ENCODE peak calls at places on chromosomes 13 and 19, in eight cellular contexts. L is body of pancreas; Z is foreskin keratinocyte; M is activated T-cell treated with anti-CD3 and anti-CD28 coated beads, Interleukin-2, amount 50 U/mL, for 48 hours; J is GM13976; X is HS-5; F is activated naive CD4-positive, alpha-beta T cell treated with anti-CD3 and anti-CD28 coated beads, Interleukin-2, amount 50 U/mL, for 72 hours; R is pancreas. Y is an unnamed sample.
A peak's percentile ranks its signal among the peaks of the same experiment; 100 is the strongest.

GRCh38 chr13:23558675-23559536 is 11.3 kb upstream of the TNFRSF19 start:
- DNase-seq in J (no peak), Z (peak; percentile 87), F (no peak), R (no peak), L (no peak), X (no peak), M (peak; percentile 31), Y (peak; percentile 95)

GRCh38 chr19:4717191-4717965 is 6.3 kb downstream of the DPP9 start:
- DNase-seq in R (no peak), J (no peak), M (no peak), Z (peak; percentile 82), X (peak; percentile 94), L (no peak), F (no peak), Y (peak; percentile 98)

GRCh38 chr19:7980168-7980567 is 25.3 kb downstream of the ELAVL1 start:
- DNase-seq in M (no peak), F (no peak), R (no peak), L (no peak), X (no peak), Z (no peak), J (no peak), Y (no peak)

GRCh38 chr13:33642374-33643065 is 175.4 kb upstream of the RFC3 start:
- DNase-seq in L (peak; percentile 29), J (no peak), F (no peak), X (no peak), Z (peak; percentile 92), R (no peak), M (no peak), Y (peak; percentile 91)

GRCh38 chr19:35959040-35959967 is 23.1 kb downstream of the LRFN3 start:
- DNase-seq in J (peak; percentile 80), Z (no peak), F (peak; percentile 62), X (no peak), M (peak; percentile 73), L (no peak), R (no peak), Y (no peak)

GRCh38 chr19:19192910-19193423 is 909 bp downstream of the RFXANK start:
- DNase-seq in F (no peak), Z (peak; percentile 18), J (peak; percentile 64), X (no peak), L (no peak), R (no peak), M (no peak), Y (no peak)

GRCh38 chr19:35521124-35521743 is 6.9 kb downstream of the SBSN start:
- DNase-seq in R (no peak), M (no peak), X (no peak), J (no peak), L (no peak), Z (no peak), F (no peak), Y (no peak)

GRCh38 chr13:21219044-21219381 is 42.6 kb downstream of the MRPL57 start:
- DNase-seq in Z (no peak), L (no peak), F (no peak), R (no peak), X (no peak), J (no peak), M (no peak), Y (no peak)

GRCh38 chr13:21670006-21670882 is 629 bp upstream of the FGF9 start:
- DNase-seq in Z (peak; percentile 80), J (peak; percentile 81), X (no peak), F (peak; percentile 48), M (peak; percentile 76), R (peak; percentile 46), L (peak; percentile 45), Y (no peak)

GRCh38 chr13:44364601-44365000 is 9.0 kb upstream of the SERP2 start:
- DNase-seq in Z (peak; percentile 86), X (peak; percentile 42), L (no peak), R (no peak), M (no peak), F (no peak), J (no peak), Y (peak; percentile 90)

GRCh38 chr19:46776927-46777911 is 11.2 kb downstream of the SLC1A5 start:
- DNase-seq in J (peak; percentile 13), R (peak; percentile 33), M (peak; percentile 54), L (no peak), Z (no peak), F (no peak), X (no peak), Y (no peak)

GRCh38 chr13:63421113-63421512 is 2005.5 kb upstream of the PCDH20 start:
- DNase-seq in L (no peak), X (no peak), J (no peak), Z (no peak), F (no peak), R (no peak), M (no peak), Y (no peak)

GRCh38 chr19:38684078-38684861 is 36.8 kb downstream of the ACTN4 start:
- DNase-seq in X (peak; percentile 81), L (no peak), Z (peak; percentile 96), F (no peak), M (peak; percentile 45), J (no peak), R (no peak), Y (peak; percentile 94)

GRCh38 chr13:110447058-110447511 is 114.4 kb downstream of the RAB20 start:
- DNase-seq in X (no peak), R (no peak), Z (no peak), F (no peak), M (no peak), L (no peak), J (peak; percentile 60), Y (no peak)

GRCh38 chr19:40341601-40342482 is 6.4 kb downstream of the C19orf47 start:
- DNase-seq in J (no peak), F (no peak), M (no peak), R (no peak), X (no peak), Z (peak; percentile 37), L (no peak), Y (no peak)

GRCh38 chr19:52897149-52897935 is at the start of gene ZNF320:
- DNase-seq in M (peak; percentile 92), Z (peak; percentile 88), X (peak; percentile 67), L (peak; percentile 94), F (peak; percentile 88), R (peak; percentile 97), J (peak; percentile 96), Y (peak; percentile 79)

GRCh38 chr13:28059214-28059613 is 41.2 kb downstream of the FLT3 start:
- DNase-seq in R (peak; percentile 33), L (peak; percentile 70), J (no peak), X (no peak), Z (peak; percentile 7), M (peak; percentile 61), F (peak; percentile 45), Y (peak; percentile 36)

GRCh38 chr13:30690282-30691188 is 44.8 kb upstream of the ALOX5AP start:
- DNase-seq in L (no peak), X (peak; percentile 58), J (no peak), M (no peak), Z (peak; percentile 84), R (no peak), F (no peak), Y (peak; percentile 63)

GRCh38 chr13:44422755-44423643 is 49.4 kb downstream of the SERP2 start:
- DNase-seq in L (no peak), F (no peak), M (no peak), J (no peak), X (no peak), R (no peak), Z (no peak), Y (no peak)

GRCh38 chr19:11699931-11700794 is 38.6 kb downstream of the ZNF823 start:
- DNase-seq in L (no peak), J (no peak), R (no peak), X (peak; percentile 24), F (peak; percentile 15), M (no peak), Z (peak; percentile 16), Y (peak; percentile 35)

GRCh38 chr19:6849876-6850275 is 37.5 kb upstream of the ADGRE1 start:
- DNase-seq in J (no peak), X (no peak), F (no peak), R (no peak), L (no peak), Z (no peak), M (no peak), Y (no peak)

GRCh38 chr19:29467824-29468401 is 57.9 kb upstream of the VSTM2B start:
- DNase-seq in Z (peak; percentile 2), L (no peak), X (no peak), F (peak; percentile 13), J (no peak), M (peak; percentile 26), R (no peak), Y (peak; percentile 5)

GRCh38 chr19:35860818-35861639 is 4.3 kb downstream of the KIRREL2 start:
- DNase-seq in X (no peak), L (no peak), F (no peak), R (peak; percentile 49), M (no peak), J (no peak), Z (no peak), Y (no peak)

GRCh38 chr19:53055117-53055516 is 10.6 kb downstream of the ERVV-2 start:
- DNase-seq in L (no peak), F (no peak), M (no peak), Z (peak; percentile 66), R (no peak), J (no peak), X (no peak), Y (peak; percentile 13)

GRCh38 chr19:42089191-42089750 is 13.3 kb downstream of the ZNF574 start:
- DNase-seq in R (no peak), F (no peak), Z (no peak), M (no peak), L (no peak), J (no peak), X (no peak), Y (no peak)